ENCODE peak calls at places on chromosomes 3 and 15, in eight cellular contexts. One of them, this sample, is unnamed.

GRCh38 chr3:62527484-62527883 is 154.1 kb upstream of the FEZF2 start:
- DNase-seq in Peyer's patch: no peak
- DNase-seq in fibroblast of pulmonary artery: no peak
- DNase-seq in cardiac fibroblast: no peak
- DNase-seq in fibroblast of lung: no peak
- DNase-seq in NCI-H1105: no peak
- DNase-seq in stimulated activated CD8-positive, alpha-beta memory T cell treated with anti-CD3 and anti-CD28 coated beads, Interleukin-7, amount 100 ng/mL, for 24 hours: no peak
- DNase-seq in left cardiac atrium: no peak
- DNase-seq in this sample: no peak

GRCh38 chr3:112365636-112366035 is 32.7 kb downstream of the CD200 start:
- DNase-seq in NCI-H1105: no peak
- DNase-seq in fibroblast of lung: no peak
- DNase-seq in fibroblast of pulmonary artery: peak; percentile 72
- DNase-seq in stimulated activated CD8-positive, alpha-beta memory T cell treated with anti-CD3 and anti-CD28 coated beads, Interleukin-7, amount 100 ng/mL, for 24 hours: no peak
- DNase-seq in cardiac fibroblast: no peak
- DNase-seq in left cardiac atrium: no peak
- DNase-seq in Peyer's patch: no peak
- DNase-seq in this sample: no peak

GRCh38 chr15:25088261-25088790 is 133.5 kb downstream of the SNRPN start:
- DNase-seq in NCI-H1105: no peak
- DNase-seq in fibroblast of lung: no peak
- DNase-seq in Peyer's patch: no peak
- DNase-seq in fibroblast of pulmonary artery: no peak
- DNase-seq in left cardiac atrium: no peak
- DNase-seq in stimulated activated CD8-positive, alpha-beta memory T cell treated with anti-CD3 and anti-CD28 coated beads, Interleukin-7, amount 100 ng/mL, for 24 hours: no peak
- DNase-seq in cardiac fibroblast: no peak
- DNase-seq in this sample: peak; percentile 38

GRCh38 chr15:59396211-59396610 is 23.5 kb upstream of the MYO1E start:
- DNase-seq in fibroblast of lung: no peak
- DNase-seq in NCI-H1105: no peak
- DNase-seq in cardiac fibroblast: no peak
- DNase-seq in Peyer's patch: no peak
- DNase-seq in fibroblast of pulmonary artery: no peak
- DNase-seq in stimulated activated CD8-positive, alpha-beta memory T cell treated with anti-CD3 and anti-CD28 coated beads, Interleukin-7, amount 100 ng/mL, for 24 hours: no peak
- DNase-seq in left cardiac atrium: no peak
- DNase-seq in this sample: no peak

GRCh38 chr3:40387001-40387894 is at the start of gene ENTPD3:
- DNase-seq in cardiac fibroblast: no peak
- DNase-seq in left cardiac atrium: peak; percentile 32
- DNase-seq in NCI-H1105: peak; percentile 33
- DNase-seq in fibroblast of pulmonary artery: no peak
- DNase-seq in stimulated activated CD8-positive, alpha-beta memory T cell treated with anti-CD3 and anti-CD28 coated beads, Interleukin-7, amount 100 ng/mL, for 24 hours: no peak
- DNase-seq in Peyer's patch: peak; percentile 64
- DNase-seq in fibroblast of lung: no peak
- DNase-seq in this sample: no peak

GRCh38 chr15:47820047-47820779 is 102.9 kb downstream of the SEMA6D start:
- DNase-seq in fibroblast of lung: peak; percentile 70
- DNase-seq in cardiac fibroblast: peak; percentile 67
- DNase-seq in NCI-H1105: no peak
- DNase-seq in left cardiac atrium: no peak
- DNase-seq in fibroblast of pulmonary artery: peak; percentile 78
- DNase-seq in Peyer's patch: no peak
- DNase-seq in stimulated activated CD8-positive, alpha-beta memory T cell treated with anti-CD3 and anti-CD28 coated beads, Interleukin-7, amount 100 ng/mL, for 24 hours: no peak
- DNase-seq in this sample: no peak

GRCh38 chr3:128488636-128488994 is 4.4 kb downstream of the GATA2 start:
- DNase-seq in Peyer's patch: no peak
- DNase-seq in left cardiac atrium: no peak
- DNase-seq in NCI-H1105: peak; percentile 69
- DNase-seq in stimulated activated CD8-positive, alpha-beta memory T cell treated with anti-CD3 and anti-CD28 coated beads, Interleukin-7, amount 100 ng/mL, for 24 hours: no peak
- DNase-seq in fibroblast of lung: no peak
- DNase-seq in fibroblast of pulmonary artery: no peak
- DNase-seq in cardiac fibroblast: no peak
- DNase-seq in this sample: no peak

GRCh38 chr15:65204236-65204930 is 6.9 kb downstream of the CILP start:
- DNase-seq in fibroblast of lung: no peak
- DNase-seq in cardiac fibroblast: no peak
- DNase-seq in stimulated activated CD8-positive, alpha-beta memory T cell treated with anti-CD3 and anti-CD28 coated beads, Interleukin-7, amount 100 ng/mL, for 24 hours: no peak
- DNase-seq in Peyer's patch: no peak
- DNase-seq in fibroblast of pulmonary artery: no peak
- DNase-seq in NCI-H1105: no peak
- DNase-seq in left cardiac atrium: no peak
- DNase-seq in this sample: no peak

GRCh38 chr15:48397841-48398240 is 66.6 kb downstream of the DUT start:
- DNase-seq in stimulated activated CD8-positive, alpha-beta memory T cell treated with anti-CD3 and anti-CD28 coated beads, Interleukin-7, amount 100 ng/mL, for 24 hours: no peak
- DNase-seq in cardiac fibroblast: peak; percentile 64
- DNase-seq in NCI-H1105: no peak
- DNase-seq in left cardiac atrium: peak; percentile 88
- DNase-seq in fibroblast of pulmonary artery: peak; percentile 49
- DNase-seq in Peyer's patch: no peak
- DNase-seq in fibroblast of lung: no peak
- DNase-seq in this sample: no peak

GRCh38 chr15:101093959-101094358 is 157.9 kb downstream of the CHSY1 start:
- DNase-seq in Peyer's patch: no peak
- DNase-seq in fibroblast of pulmonary artery: no peak
- DNase-seq in fibroblast of lung: no peak
- DNase-seq in cardiac fibroblast: no peak
- DNase-seq in NCI-H1105: no peak
- DNase-seq in left cardiac atrium: no peak
- DNase-seq in stimulated activated CD8-positive, alpha-beta memory T cell treated with anti-CD3 and anti-CD28 coated beads, Interleukin-7, amount 100 ng/mL, for 24 hours: no peak
- DNase-seq in this sample: no peak

GRCh38 chr3:171640520-171641412 is 169.5 kb downstream of the PLD1 start:
- DNase-seq in fibroblast of pulmonary artery: peak; percentile 41
- DNase-seq in stimulated activated CD8-positive, alpha-beta memory T cell treated with anti-CD3 and anti-CD28 coated beads, Interleukin-7, amount 100 ng/mL, for 24 hours: no peak
- DNase-seq in Peyer's patch: no peak
- DNase-seq in NCI-H1105: no peak
- DNase-seq in cardiac fibroblast: peak; percentile 52
- DNase-seq in left cardiac atrium: peak; percentile 24
- DNase-seq in fibroblast of lung: peak; percentile 36
- DNase-seq in this sample: no peak